ENCODE peak calls at places on chromosomes 4 and X, in five cellular contexts. One of them, this sample, is unnamed.

GRCh38 chrX:130245441-130245840 is 23.3 kb downstream of the ZNF280C start:
- DNase-seq in pancreas: no peak
- DNase-seq in body of pancreas: no peak
- DNase-seq in CD8-positive, alpha-beta T cell: no peak
- DNase-seq in mesenchymal stem cell: peak; percentile 36
- DNase-seq in this sample: no peak

GRCh38 chr4:30716158-30716557 is 4.0 kb upstream of the PCDH7 start:
- DNase-seq in pancreas: no peak
- DNase-seq in body of pancreas: no peak
- DNase-seq in CD8-positive, alpha-beta T cell: no peak
- DNase-seq in mesenchymal stem cell: peak; percentile 67
- DNase-seq in this sample: no peak

GRCh38 chrX:34598360-34598759 is 58.7 kb downstream of the TMEM47 start:
- DNase-seq in pancreas: no peak
- DNase-seq in body of pancreas: no peak
- DNase-seq in CD8-positive, alpha-beta T cell: no peak
- DNase-seq in mesenchymal stem cell: no peak
- DNase-seq in this sample: no peak

GRCh38 chrX:314781-315595 is 3.6 kb downstream of the GTPBP6 start:
- DNase-seq in pancreas: no peak
- DNase-seq in body of pancreas: peak; percentile 8
- DNase-seq in CD8-positive, alpha-beta T cell: no peak
- DNase-seq in mesenchymal stem cell: no peak
- DNase-seq in this sample: peak; percentile 2

GRCh38 chr4:20313237-20314030 is 61.7 kb downstream of the SLIT2 start:
- DNase-seq in pancreas: no peak
- DNase-seq in body of pancreas: peak; percentile 34
- DNase-seq in CD8-positive, alpha-beta T cell: no peak
- DNase-seq in mesenchymal stem cell: no peak
- DNase-seq in this sample: peak; percentile 40

GRCh38 chrX:8731579-8732395 is at the start of gene ANOS1:
- DNase-seq in pancreas: peak; percentile 11
- DNase-seq in body of pancreas: peak; percentile 45
- DNase-seq in CD8-positive, alpha-beta T cell: no peak
- DNase-seq in mesenchymal stem cell: peak; percentile 22
- DNase-seq in this sample: peak; percentile 86

GRCh38 chrX:63719633-63720032 is 65.4 kb downstream of the ARHGEF9 start:
- DNase-seq in pancreas: no peak
- DNase-seq in body of pancreas: no peak
- DNase-seq in CD8-positive, alpha-beta T cell: no peak
- DNase-seq in mesenchymal stem cell: no peak
- DNase-seq in this sample: no peak

GRCh38 chr4:71472946-71473345 is 134.1 kb downstream of the SLC4A4 start:
- DNase-seq in pancreas: no peak
- DNase-seq in body of pancreas: no peak
- DNase-seq in CD8-positive, alpha-beta T cell: no peak
- DNase-seq in mesenchymal stem cell: peak; percentile 52
- DNase-seq in this sample: no peak

GRCh38 chr4:20662851-20663250 is 37.4 kb upstream of the PACRGL start:
- DNase-seq in pancreas: no peak
- DNase-seq in body of pancreas: no peak
- DNase-seq in CD8-positive, alpha-beta T cell: no peak
- DNase-seq in mesenchymal stem cell: no peak
- DNase-seq in this sample: no peak

GRCh38 chrX:105463483-105463882 is 243.0 kb upstream of the TEX13A start:
- DNase-seq in pancreas: no peak
- DNase-seq in body of pancreas: no peak
- DNase-seq in CD8-positive, alpha-beta T cell: no peak
- DNase-seq in mesenchymal stem cell: peak; percentile 13
- DNase-seq in this sample: no peak

GRCh38 chrX:148501121-148502066 is 977 bp downstream of the AFF2 start:
- DNase-seq in pancreas: no peak
- DNase-seq in body of pancreas: no peak
- DNase-seq in CD8-positive, alpha-beta T cell: no peak
- DNase-seq in mesenchymal stem cell: no peak
- DNase-seq in this sample: peak; percentile 5

GRCh38 chrX:84187501-84188319 is at the start of gene RPS6KA6:
- DNase-seq in pancreas: peak; percentile 9
- DNase-seq in body of pancreas: peak; percentile 34
- DNase-seq in CD8-positive, alpha-beta T cell: no peak
- DNase-seq in mesenchymal stem cell: peak; percentile 40
- DNase-seq in this sample: peak; percentile 28

DNA sequence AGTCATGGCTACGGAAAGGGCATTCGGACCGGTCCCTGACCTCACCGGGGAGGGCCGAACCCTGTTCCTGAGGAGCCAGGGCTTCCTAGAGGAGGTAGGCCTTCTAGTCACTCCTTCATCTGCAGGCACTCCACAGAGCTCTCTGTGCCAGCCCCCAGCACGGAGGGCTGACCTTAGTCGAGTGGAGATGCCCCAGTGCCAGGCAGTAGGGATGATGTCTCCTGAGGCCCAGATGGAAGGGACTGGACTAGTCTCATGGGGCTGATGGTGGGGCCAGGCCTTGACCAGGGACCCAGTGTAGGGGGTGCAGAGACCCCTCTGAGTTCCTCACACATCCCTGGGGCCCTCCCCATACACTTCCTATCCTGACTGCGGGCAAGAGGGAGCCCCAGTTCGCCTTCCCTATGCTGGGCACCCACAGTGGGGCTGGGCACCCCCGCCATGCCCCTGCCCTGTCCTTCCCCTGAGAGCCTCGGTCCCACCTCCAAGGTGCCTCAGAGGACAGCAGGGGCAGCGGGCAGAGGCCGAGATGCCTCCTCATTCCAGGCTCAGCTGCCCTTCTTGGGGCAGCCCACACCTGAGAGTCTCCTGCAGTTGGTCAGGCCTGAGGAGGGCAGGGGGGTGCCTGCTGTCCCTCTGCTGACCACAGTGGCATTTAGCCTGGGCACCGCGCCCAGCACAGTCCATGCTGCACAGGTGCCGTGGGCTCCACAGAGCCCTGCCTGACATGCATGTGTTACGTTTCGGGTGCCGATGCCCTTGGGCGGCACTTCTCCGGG is 1.4 kb upstream of the MSANTD1 start:
- DNase-seq in pancreas: no peak
- DNase-seq in body of pancreas: no peak
- DNase-seq in CD8-positive, alpha-beta T cell: no peak
- DNase-seq in mesenchymal stem cell: no peak
- DNase-seq in this sample: no peak
- H3K4me3 ChIP-seq in pancreas: no peak overlapping the region
- H3K4me3 ChIP-seq in body of pancreas: no peak overlapping the region
- H3K4me3 ChIP-seq in CD8-positive, alpha-beta T cell: no peak overlapping the region
- H3K4me3 ChIP-seq in mesenchymal stem cell: no peak overlapping the region
- H3K4me3 ChIP-seq in this sample: no peak overlapping the region

GRCh38 chrX:118525146-118525725 is 29.6 kb downstream of the DOCK11 start:
- DNase-seq in pancreas: no peak
- DNase-seq in body of pancreas: no peak
- DNase-seq in CD8-positive, alpha-beta T cell: no peak
- DNase-seq in mesenchymal stem cell: no peak
- DNase-seq in this sample: no peak

GRCh38 chrX:118524344-118524743 is 28.7 kb downstream of the DOCK11 start:
- DNase-seq in pancreas: no peak
- DNase-seq in body of pancreas: no peak
- DNase-seq in CD8-positive, alpha-beta T cell: no peak
- DNase-seq in mesenchymal stem cell: no peak
- DNase-seq in this sample: no peak

GRCh38 chrX:118526149-118526548 is 30.5 kb downstream of the DOCK11 start:
- DNase-seq in pancreas: no peak
- DNase-seq in body of pancreas: no peak
- DNase-seq in CD8-positive, alpha-beta T cell: no peak
- DNase-seq in mesenchymal stem cell: peak; percentile 30
- DNase-seq in this sample: no peak

GRCh38 chrX:118530537-118530936 is 34.9 kb downstream of the DOCK11 start:
- DNase-seq in pancreas: no peak
- DNase-seq in body of pancreas: no peak
- DNase-seq in CD8-positive, alpha-beta T cell: no peak
- DNase-seq in mesenchymal stem cell: peak; percentile 46
- DNase-seq in this sample: no peak

DNA sequence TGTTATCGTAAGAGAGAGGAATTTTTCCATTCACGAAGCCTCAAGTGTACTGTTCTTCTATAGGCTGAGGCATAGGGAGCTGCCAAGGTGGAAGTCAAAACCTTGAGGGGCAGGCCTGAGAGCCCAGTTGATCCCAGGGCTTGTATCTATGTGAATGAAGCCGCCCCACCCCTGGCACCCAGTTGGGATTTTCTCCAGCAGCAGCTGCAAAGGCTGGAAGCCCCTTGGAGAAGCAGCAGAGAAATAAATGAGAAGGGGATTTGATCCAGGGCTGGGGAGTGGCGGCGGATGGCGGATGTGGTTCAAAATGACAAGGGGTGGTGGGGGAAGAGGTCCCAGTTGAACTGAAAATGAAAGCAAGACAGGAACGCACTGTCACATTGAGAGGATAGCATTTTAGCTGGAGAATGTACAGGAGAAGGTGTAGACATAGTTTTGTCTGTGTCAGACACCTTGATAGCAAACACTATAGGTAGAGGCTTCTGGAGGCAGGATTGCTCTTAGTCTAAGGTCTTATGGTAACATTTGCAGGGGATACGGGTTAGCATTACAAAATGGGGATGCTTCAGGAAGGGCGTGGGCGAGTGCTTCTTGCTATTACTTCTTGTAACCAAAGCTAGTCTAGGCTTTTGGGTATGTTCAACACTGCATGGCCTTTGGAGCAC is 32.6 kb downstream of the DOCK11 start:
- DNase-seq in pancreas: no peak
- DNase-seq in body of pancreas: no peak
- DNase-seq in CD8-positive, alpha-beta T cell: peak; percentile 58
- DNase-seq in mesenchymal stem cell: no peak
- DNase-seq in this sample: no peak
- H3K4me1 ChIP-seq in pancreas: no peaks in the 10 kb centered on the region
- H3K4me1 ChIP-seq in body of pancreas: no peaks in the 10 kb centered on the region
- H3K4me1 ChIP-seq in CD8-positive, alpha-beta T cell: peaks cover 73% of the 10 kb centered on the region
- H3K4me1 ChIP-seq in mesenchymal stem cell: no peaks in the 10 kb centered on the region
- H3K4me1 ChIP-seq in this sample: peaks cover 9% of the 10 kb centered on the region

GRCh38 chr4:95533254-95533653 is 15.5 kb downstream of the UNC5C start:
- DNase-seq in pancreas: no peak
- DNase-seq in body of pancreas: no peak
- DNase-seq in CD8-positive, alpha-beta T cell: no peak
- DNase-seq in mesenchymal stem cell: no peak
- DNase-seq in this sample: no peak
- H3K27ac ChIP-seq in pancreas: no peak overlapping the region
- H3K27ac ChIP-seq in body of pancreas: no peak overlapping the region
- H3K27ac ChIP-seq in CD8-positive, alpha-beta T cell: no peak overlapping the region
- H3K27ac ChIP-seq in mesenchymal stem cell: no peak overlapping the region
- H3K27ac ChIP-seq in this sample: no peak overlapping the region

GRCh38 chrX:40646489-40647306 is 663 bp downstream of the CXorf38 start:
- DNase-seq in pancreas: peak; percentile 44
- DNase-seq in body of pancreas: peak; percentile 65
- DNase-seq in CD8-positive, alpha-beta T cell: peak; percentile 20
- DNase-seq in mesenchymal stem cell: peak; percentile 31
- DNase-seq in this sample: peak; percentile 43

GRCh38 chrX:40647307-40648197 is at the start of gene CXorf38:
- DNase-seq in pancreas: peak; percentile 84
- DNase-seq in body of pancreas: peak; percentile 96
- DNase-seq in CD8-positive, alpha-beta T cell: peak; percentile 88
- DNase-seq in mesenchymal stem cell: peak; percentile 80
- DNase-seq in this sample: peak; percentile 88

GRCh38 chrX:40644821-40645358 is 2.5 kb downstream of the CXorf38 start:
- DNase-seq in pancreas: peak; percentile 28
- DNase-seq in body of pancreas: peak; percentile 58
- DNase-seq in CD8-positive, alpha-beta T cell: peak; percentile 53
- DNase-seq in mesenchymal stem cell: peak; percentile 79
- DNase-seq in this sample: peak; percentile 57

DNA sequence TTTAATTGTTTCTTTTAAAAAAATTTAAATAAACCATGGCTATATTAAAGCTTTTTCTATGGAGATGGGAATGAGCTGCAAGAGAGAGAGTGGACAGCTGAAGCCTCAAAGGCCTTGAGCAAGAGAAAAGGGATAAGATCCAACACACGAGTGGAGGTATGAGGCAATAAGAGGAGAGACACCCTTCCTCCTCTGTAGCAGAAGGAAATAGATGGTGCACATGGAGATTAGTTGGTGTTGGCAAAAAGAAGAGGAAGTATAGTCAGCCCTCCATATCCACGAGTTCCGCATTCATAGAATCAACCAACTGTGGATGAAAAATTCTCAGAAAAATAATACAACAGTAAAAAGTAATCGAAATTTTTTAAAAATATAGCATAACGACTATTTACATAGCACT is 3.2 kb downstream of the CXorf38 start:
- DNase-seq in pancreas: no peak
- DNase-seq in body of pancreas: no peak
- DNase-seq in CD8-positive, alpha-beta T cell: no peak
- DNase-seq in mesenchymal stem cell: peak; percentile 36
- DNase-seq in this sample: no peak
- H3K4me3 ChIP-seq in pancreas: no peak overlapping the region
- H3K4me3 ChIP-seq in body of pancreas: no peak overlapping the region
- H3K4me3 ChIP-seq in CD8-positive, alpha-beta T cell: peak overlapping the region; percentile 72
- H3K4me3 ChIP-seq in mesenchymal stem cell: no peak overlapping the region
- H3K4me3 ChIP-seq in this sample: no peak overlapping the region

DNA sequence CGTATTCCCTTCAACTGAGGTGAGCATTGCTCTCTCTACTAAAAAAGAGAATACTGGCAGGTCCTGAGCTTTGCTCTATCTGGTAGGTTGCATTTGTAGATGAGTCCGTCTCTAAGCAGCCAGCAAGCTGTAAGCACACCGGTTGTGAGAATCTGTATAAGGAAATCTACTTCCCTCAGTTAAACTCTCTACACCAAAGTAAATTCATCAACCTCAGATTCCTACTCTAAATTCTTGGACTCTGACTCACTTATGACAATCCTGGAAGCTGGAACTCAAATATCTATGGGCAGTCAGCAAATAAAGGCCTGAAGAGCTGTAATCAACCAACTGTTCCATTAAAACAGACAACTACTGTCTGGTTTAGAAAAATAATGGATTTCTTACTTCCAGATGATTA is 37.9 kb downstream of the FAT1 start:
- DNase-seq in pancreas: no peak
- DNase-seq in body of pancreas: no peak
- DNase-seq in CD8-positive, alpha-beta T cell: no peak
- DNase-seq in mesenchymal stem cell: peak; percentile 89
- DNase-seq in this sample: no peak
- H3K4me1 ChIP-seq in pancreas: peaks cover 26% of the 10 kb centered on the region
- H3K4me1 ChIP-seq in body of pancreas: peaks cover 34% of the 10 kb centered on the region
- H3K4me1 ChIP-seq in CD8-positive, alpha-beta T cell: no peaks in the 10 kb centered on the region
- H3K4me1 ChIP-seq in mesenchymal stem cell: peaks cover 20% of the 10 kb centered on the region
- H3K4me1 ChIP-seq in this sample: peaks cover 58% of the 10 kb centered on the region

GRCh38 chrX:118536204-118536603 is 40.6 kb downstream of the DOCK11 start:
- DNase-seq in pancreas: no peak
- DNase-seq in body of pancreas: no peak
- DNase-seq in CD8-positive, alpha-beta T cell: no peak
- DNase-seq in mesenchymal stem cell: no peak
- DNase-seq in this sample: no peak
- H3K27ac ChIP-seq in pancreas: no peak overlapping the region
- H3K27ac ChIP-seq in body of pancreas: no peak overlapping the region
- H3K27ac ChIP-seq in CD8-positive, alpha-beta T cell: no peak overlapping the region
- H3K27ac ChIP-seq in mesenchymal stem cell: peak overlapping the region; percentile 96
- H3K27ac ChIP-seq in this sample: peak overlapping the region; percentile 33

DNA sequence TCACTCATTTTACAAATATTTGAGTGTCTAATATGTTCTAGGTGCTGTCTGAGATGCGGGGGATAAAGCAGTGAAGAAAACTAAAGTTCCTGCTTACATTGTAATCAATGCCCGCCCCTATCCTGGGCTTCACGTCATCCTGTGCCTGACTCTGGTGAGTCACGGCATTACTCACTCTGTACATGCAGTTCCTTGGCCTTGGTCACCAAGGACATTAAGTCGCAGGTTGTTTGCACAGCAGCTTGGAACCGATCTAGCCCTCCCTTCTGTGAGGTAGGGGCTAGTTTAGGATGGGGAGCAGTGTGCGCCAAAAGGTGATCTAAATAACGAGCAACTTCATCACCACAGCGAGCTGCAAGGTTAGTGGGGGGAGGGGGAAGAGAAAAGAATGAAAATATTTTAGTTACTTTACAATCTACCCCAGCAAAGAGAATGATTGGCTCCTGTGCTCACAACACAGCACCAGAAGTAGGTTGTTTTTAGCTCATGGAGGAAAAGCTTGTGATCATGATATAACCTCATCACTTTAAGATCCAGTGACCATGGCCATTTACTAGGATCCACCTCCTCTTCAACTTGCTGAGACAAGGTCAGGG is 48.0 kb upstream of the HDAC8 start:
- DNase-seq in pancreas: peak; percentile 84
- DNase-seq in body of pancreas: peak; percentile 89
- DNase-seq in CD8-positive, alpha-beta T cell: peak; percentile 11
- DNase-seq in mesenchymal stem cell: peak; percentile 91
- DNase-seq in this sample: no peak
- H3K4me3 ChIP-seq in pancreas: no peak overlapping the region
- H3K4me3 ChIP-seq in body of pancreas: no peak overlapping the region
- H3K4me3 ChIP-seq in CD8-positive, alpha-beta T cell: no peak overlapping the region
- H3K4me3 ChIP-seq in mesenchymal stem cell: no peak overlapping the region
- H3K4me3 ChIP-seq in this sample: no peak overlapping the region

This sample was measured in thyroid gland.